ENCODE peak calls at places on chromosome 14, in nine cellular contexts. R, N, A, B, Q, H, Y, M and F are unnamed samples.

GRCh38 chr14:68951051-68951797 is 27.9 kb downstream of the ACTN1 start:
- DNase-seq in Q (no peak), A (no peak), N (peak; percentile 98), M (no peak), H (peak; percentile 85), Y (no peak), B (peak; percentile 95), R (no peak), F (no peak)

GRCh38 chr14:106845286-106846087 is 1319.1 kb downstream of the TMEM121 start:
- DNase-seq in R (no peak), A (no peak), Q (peak; percentile 30), H (no peak), N (peak; percentile 78), B (no peak), Y (peak; percentile 32), M (peak; percentile 50), F (peak; percentile 46)

GRCh38 chr14:87430810-87431209 is 562.2 kb downstream of the GALC start:
- DNase-seq in N (peak; percentile 96), Y (no peak), Q (no peak), B (no peak), R (no peak), A (no peak), H (peak; percentile 10), M (no peak), F (no peak)

GRCh38 chr14:75042040-75042439 is 9.2 kb downstream of the MLH3 start:
- DNase-seq in B (no peak), Q (no peak), R (no peak), N (no peak), Y (no peak), M (no peak), H (no peak), A (no peak), F (no peak)

GRCh38 chr14:23245282-23245681 is 7.5 kb downstream of the RNF212B start:
- DNase-seq in R (no peak), M (no peak), H (no peak), Y (no peak), Q (no peak), A (no peak), N (no peak), B (no peak), F (no peak)

GRCh38 chr14:101604228-101604934 is 43.1 kb downstream of the DIO3 start:
- DNase-seq in M (no peak), N (no peak), Q (no peak), A (no peak), Y (no peak), B (peak; percentile 45), H (no peak), R (no peak), F (no peak)

GRCh38 chr14:105485720-105486332 is 860 bp upstream of the CRIP1 start:
- DNase-seq in Y (peak; percentile 49), M (peak; percentile 66), A (no peak), R (no peak), Q (peak; percentile 85), B (no peak), N (no peak), H (no peak), F (peak; percentile 47)

GRCh38 chr14:31068235-31068634 is 42.1 kb upstream of the STRN3 start:
- DNase-seq in H (no peak), B (no peak), M (no peak), Y (no peak), Q (no peak), N (no peak), R (no peak), A (no peak), F (no peak)

GRCh38 chr14:62081956-62082355 is 319.7 kb downstream of the SNAPC1 start:
- DNase-seq in B (no peak), Y (no peak), H (no peak), Q (no peak), R (no peak), M (no peak), A (no peak), N (no peak), F (no peak)

GRCh38 chr14:71372411-71372838 is 465.2 kb downstream of the PCNX1 start:
- DNase-seq in Y (no peak), N (peak; percentile 100), M (no peak), Q (no peak), B (no peak), R (no peak), A (no peak), H (peak; percentile 86), F (no peak)

GRCh38 chr14:104436741-104437701 is 142.5 kb upstream of the C14orf180 start:
- DNase-seq in N (no peak), M (no peak), A (no peak), R (no peak), Y (no peak), B (peak; percentile 53), H (no peak), Q (no peak), F (no peak)

GRCh38 chr14:33943484-33943883 is 7.4 kb downstream of the EGLN3 start:
- DNase-seq in N (no peak), Q (no peak), M (no peak), Y (no peak), B (no peak), H (no peak), R (no peak), A (no peak), F (no peak)

GRCh38 chr14:104282332-104283196 is 144.2 kb downstream of the KIF26A start:
- DNase-seq in N (no peak), B (peak; percentile 73), R (no peak), H (no peak), M (no peak), Y (no peak), A (peak; percentile 19), Q (peak; percentile 1), F (no peak)

GRCh38 chr14:38329236-38329635 is 73.3 kb upstream of the CLEC14A start:
- DNase-seq in Y (no peak), A (no peak), N (peak; percentile 33), R (no peak), Q (no peak), B (no peak), M (no peak), H (no peak), F (no peak)

GRCh38 chr14:77205566-77205965 is 24.0 kb downstream of the TMEM63C start:
- DNase-seq in A (no peak), N (no peak), Y (no peak), H (no peak), B (no peak), Q (no peak), M (no peak), R (no peak), F (no peak)

GRCh38 chr14:95206534-95206933 is 49.2 kb upstream of the DICER1 start:
- DNase-seq in N (no peak), R (no peak), A (no peak), B (no peak), Y (no peak), M (no peak), H (no peak), Q (no peak), F (no peak)

GRCh38 chr14:103123634-103124500 is 606 bp downstream of the TNFAIP2 start:
- DNase-seq in Y (no peak), B (peak; percentile 87), A (peak; percentile 14), N (no peak), M (no peak), H (no peak), R (no peak), Q (no peak), F (no peak)

GRCh38 chr14:57575482-57575881 is 81.8 kb upstream of the CCDC198 start:
- DNase-seq in R (no peak), A (no peak), N (no peak), B (no peak), M (no peak), Y (no peak), H (no peak), Q (no peak), F (no peak)

GRCh38 chr14:79246200-79246599 is 965.1 kb downstream of the DIO2 start:
- DNase-seq in Y (no peak), B (no peak), H (no peak), M (no peak), R (no peak), Q (no peak), A (no peak), N (no peak), F (no peak)